ENCODE peak calls at places on chromosome 12, in seven cellular contexts. One of them, this sample, is unnamed.
A peak's percentile ranks its signal among the peaks of the same experiment; 100 is the strongest.

GRCh38 chr12:100987552-100988277 is 193.1 kb downstream of the ANO4 start:
- DNase-seq in left ventricle myocardium inferior: no peak
- DNase-seq in PC-3: peak; percentile 66
- DNase-seq in body of pancreas: peak; percentile 61
- DNase-seq in cardiac muscle cell: peak; percentile 54
- DNase-seq in colonic mucosa: no peak
- DNase-seq in CD8-positive, alpha-beta T cell: no peak
- DNase-seq in this sample: peak; percentile 26

GRCh38 chr12:97561321-97562230 is 99.0 kb downstream of the RMST start:
- DNase-seq in left ventricle myocardium inferior: no peak
- DNase-seq in PC-3: peak; percentile 41
- DNase-seq in body of pancreas: no peak
- DNase-seq in cardiac muscle cell: no peak
- DNase-seq in colonic mucosa: no peak
- DNase-seq in CD8-positive, alpha-beta T cell: no peak
- DNase-seq in this sample: peak; percentile 45

GRCh38 chr12:39122562-39123204 is 217.3 kb upstream of the CPNE8 start:
- DNase-seq in left ventricle myocardium inferior: no peak
- DNase-seq in PC-3: peak; percentile 48
- DNase-seq in body of pancreas: no peak
- DNase-seq in cardiac muscle cell: no peak
- DNase-seq in colonic mucosa: peak; percentile 29
- DNase-seq in CD8-positive, alpha-beta T cell: no peak
- DNase-seq in this sample: peak; percentile 74

GRCh38 chr12:48832321-48833060 is 14.2 kb downstream of the CACNB3 start:
- DNase-seq in left ventricle myocardium inferior: no peak
- DNase-seq in PC-3: no peak
- DNase-seq in body of pancreas: no peak
- DNase-seq in cardiac muscle cell: no peak
- DNase-seq in colonic mucosa: no peak
- DNase-seq in CD8-positive, alpha-beta T cell: no peak
- DNase-seq in this sample: no peak

GRCh38 chr12:76252031-76252430 is 96.2 kb downstream of the BBS10 start:
- DNase-seq in left ventricle myocardium inferior: no peak
- DNase-seq in PC-3: no peak
- DNase-seq in body of pancreas: no peak
- DNase-seq in cardiac muscle cell: no peak
- DNase-seq in colonic mucosa: no peak
- DNase-seq in CD8-positive, alpha-beta T cell: no peak
- DNase-seq in this sample: no peak

GRCh38 chr12:76571256-76571655 is 11.7 kb upstream of the OSBPL8 start:
- DNase-seq in left ventricle myocardium inferior: no peak
- DNase-seq in PC-3: no peak
- DNase-seq in body of pancreas: no peak
- DNase-seq in cardiac muscle cell: no peak
- DNase-seq in colonic mucosa: no peak
- DNase-seq in CD8-positive, alpha-beta T cell: no peak
- DNase-seq in this sample: no peak

GRCh38 chr12:115623764-115624334 is 653.6 kb downstream of the MED13L start:
- DNase-seq in left ventricle myocardium inferior: peak; percentile 73
- DNase-seq in PC-3: no peak
- DNase-seq in body of pancreas: peak; percentile 29
- DNase-seq in cardiac muscle cell: peak; percentile 11
- DNase-seq in colonic mucosa: no peak
- DNase-seq in CD8-positive, alpha-beta T cell: no peak
- DNase-seq in this sample: no peak

GRCh38 chr12:75722714-75723200 is 211.3 kb upstream of the KRR1 start:
- DNase-seq in left ventricle myocardium inferior: no peak
- DNase-seq in PC-3: peak; percentile 88
- DNase-seq in body of pancreas: peak; percentile 47
- DNase-seq in cardiac muscle cell: peak; percentile 93
- DNase-seq in colonic mucosa: peak; percentile 41
- DNase-seq in CD8-positive, alpha-beta T cell: peak; percentile 60
- DNase-seq in this sample: peak; percentile 69

GRCh38 chr12:99605-100004 is 33.0 kb downstream of the IQSEC3 start:
- DNase-seq in left ventricle myocardium inferior: no peak
- DNase-seq in PC-3: no peak
- DNase-seq in body of pancreas: no peak
- DNase-seq in cardiac muscle cell: peak; percentile 46
- DNase-seq in colonic mucosa: no peak
- DNase-seq in CD8-positive, alpha-beta T cell: no peak
- DNase-seq in this sample: no peak

DNA sequence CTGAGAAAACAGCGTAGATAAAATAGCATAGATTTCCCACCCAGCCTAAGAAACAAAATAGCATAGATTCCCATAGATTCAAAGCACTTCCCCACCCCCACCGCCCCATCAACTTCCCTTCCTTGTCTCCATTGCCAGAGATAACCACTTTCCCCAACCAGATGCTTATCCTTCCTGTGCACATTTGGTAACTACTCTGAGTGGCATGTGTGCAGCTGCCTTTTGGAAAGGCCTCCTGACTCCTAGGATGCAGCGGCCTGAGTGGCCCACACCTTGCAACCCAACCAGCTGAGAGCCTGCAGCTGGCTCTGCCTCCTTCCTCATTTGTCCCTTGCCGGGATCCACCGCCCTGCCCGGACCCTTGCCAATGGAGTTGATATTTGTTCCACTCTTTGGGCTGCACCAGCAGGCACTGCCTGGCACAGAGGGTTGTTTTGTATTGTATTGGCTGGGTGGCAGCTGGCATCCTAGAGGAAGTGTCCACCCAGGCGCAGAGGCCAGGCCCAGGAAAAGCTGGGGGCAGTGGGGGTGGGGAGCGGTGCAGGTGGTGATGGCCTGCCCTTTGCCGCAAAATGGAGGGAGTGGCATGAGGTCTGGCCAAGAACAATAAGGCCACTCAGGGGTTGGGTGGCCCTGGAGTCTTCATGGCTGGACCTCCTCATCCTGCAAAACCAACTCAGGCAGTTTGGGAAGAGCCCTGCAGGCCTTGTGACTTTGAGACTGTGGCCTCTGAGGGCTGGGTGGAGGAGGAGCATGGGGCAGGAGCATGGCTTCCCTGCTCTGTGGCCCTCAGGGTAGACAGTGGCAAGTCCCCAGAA is 4.9 kb downstream of the SLC48A1 start:
- DNase-seq in left ventricle myocardium inferior: peak; percentile 49
- DNase-seq in PC-3: no peak
- DNase-seq in body of pancreas: no peak
- DNase-seq in cardiac muscle cell: no peak
- DNase-seq in colonic mucosa: no peak
- DNase-seq in CD8-positive, alpha-beta T cell: no peak
- DNase-seq in this sample: no peak
- H3K4me1 ChIP-seq in left ventricle myocardium inferior: peaks cover 75% of the 10 kb centered on the region
- H3K4me1 ChIP-seq in PC-3: peaks cover 29% of the 10 kb centered on the region
- H3K4me1 ChIP-seq in body of pancreas: peaks cover 38% of the 10 kb centered on the region
- H3K4me1 ChIP-seq in cardiac muscle cell: no peaks in the 10 kb centered on the region
- H3K4me1 ChIP-seq in colonic mucosa: no peaks in the 10 kb centered on the region
- H3K4me1 ChIP-seq in CD8-positive, alpha-beta T cell: peaks cover 15% of the 10 kb centered on the region
- H3K4me1 ChIP-seq in this sample: peaks cover 16% of the 10 kb centered on the region

GRCh38 chr12:3004655-3005565 is 45.7 kb downstream of the TEAD4 start:
- DNase-seq in left ventricle myocardium inferior: no peak
- DNase-seq in PC-3: no peak
- DNase-seq in body of pancreas: peak; percentile 63
- DNase-seq in cardiac muscle cell: no peak
- DNase-seq in colonic mucosa: no peak
- DNase-seq in CD8-positive, alpha-beta T cell: no peak
- DNase-seq in this sample: peak; percentile 15
- TF ChIP-seq CTCF in left ventricle myocardium inferior: peak; percentile 18
- TF ChIP-seq CTCF in PC-3: peak; percentile 33
- TF ChIP-seq CTCF in body of pancreas: no peak
- TF ChIP-seq CTCF in cardiac muscle cell: peak; percentile 26
- TF ChIP-seq CTCF in colonic mucosa: no peak
- TF ChIP-seq CTCF in CD8-positive, alpha-beta T cell: no peak
- TF ChIP-seq CTCF in this sample: peak; percentile 45

DNA sequence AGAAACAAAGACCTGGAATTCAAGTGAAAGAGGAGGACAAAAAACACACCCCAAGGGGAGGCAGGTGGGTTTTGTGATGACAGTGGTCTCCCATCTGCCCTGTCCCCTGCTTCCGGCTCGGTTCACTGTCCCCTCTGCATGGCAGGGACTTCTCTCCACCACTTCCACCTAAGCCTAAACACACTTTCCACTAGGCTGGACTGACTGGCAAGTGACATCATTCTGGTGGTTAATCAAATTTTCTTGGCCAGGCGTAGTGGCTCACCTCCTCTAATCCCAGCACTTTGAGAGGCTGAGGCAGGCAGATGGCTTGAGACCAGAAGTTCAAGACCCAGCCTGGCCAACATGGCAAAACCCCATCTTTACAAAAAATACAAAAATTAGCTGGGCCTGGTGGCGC is 11.9 kb downstream of the PLEKHG6 start:
- DNase-seq in left ventricle myocardium inferior: no peak
- DNase-seq in PC-3: no peak
- DNase-seq in body of pancreas: no peak
- DNase-seq in cardiac muscle cell: no peak
- DNase-seq in colonic mucosa: no peak
- DNase-seq in CD8-positive, alpha-beta T cell: no peak
- DNase-seq in this sample: no peak
- H3K27ac ChIP-seq in left ventricle myocardium inferior: peak overlapping the region; percentile 83
- H3K27ac ChIP-seq in PC-3: peak overlapping the region; percentile 62
- H3K27ac ChIP-seq in body of pancreas: peak overlapping the region; percentile 51
- H3K27ac ChIP-seq in cardiac muscle cell: no peak overlapping the region
- H3K27ac ChIP-seq in colonic mucosa: peak overlapping the region; percentile 78
- H3K27ac ChIP-seq in CD8-positive, alpha-beta T cell: no peak overlapping the region
- H3K27ac ChIP-seq in this sample: no peak overlapping the region

GRCh38 chr12:122874081-122874480 is 21.8 kb downstream of the VPS37B start:
- DNase-seq in left ventricle myocardium inferior: no peak
- DNase-seq in PC-3: no peak
- DNase-seq in body of pancreas: no peak
- DNase-seq in cardiac muscle cell: no peak
- DNase-seq in colonic mucosa: no peak
- DNase-seq in CD8-positive, alpha-beta T cell: peak; percentile 68
- DNase-seq in this sample: no peak

GRCh38 chr12:122876724-122877123 is 19.2 kb downstream of the VPS37B start:
- DNase-seq in left ventricle myocardium inferior: no peak
- DNase-seq in PC-3: no peak
- DNase-seq in body of pancreas: no peak
- DNase-seq in cardiac muscle cell: no peak
- DNase-seq in colonic mucosa: no peak
- DNase-seq in CD8-positive, alpha-beta T cell: no peak
- DNase-seq in this sample: no peak

GRCh38 chr12:122873540-122873939 is 22.4 kb downstream of the VPS37B start:
- DNase-seq in left ventricle myocardium inferior: no peak
- DNase-seq in PC-3: no peak
- DNase-seq in body of pancreas: no peak
- DNase-seq in cardiac muscle cell: no peak
- DNase-seq in colonic mucosa: no peak
- DNase-seq in CD8-positive, alpha-beta T cell: no peak
- DNase-seq in this sample: no peak

GRCh38 chr12:122872815-122873361 is 23.0 kb downstream of the VPS37B start:
- DNase-seq in left ventricle myocardium inferior: no peak
- DNase-seq in PC-3: no peak
- DNase-seq in body of pancreas: peak; percentile 57
- DNase-seq in cardiac muscle cell: no peak
- DNase-seq in colonic mucosa: no peak
- DNase-seq in CD8-positive, alpha-beta T cell: no peak
- DNase-seq in this sample: no peak

GRCh38 chr12:122875590-122876220 is 20.2 kb downstream of the VPS37B start:
- DNase-seq in left ventricle myocardium inferior: no peak
- DNase-seq in PC-3: no peak
- DNase-seq in body of pancreas: no peak
- DNase-seq in cardiac muscle cell: no peak
- DNase-seq in colonic mucosa: no peak
- DNase-seq in CD8-positive, alpha-beta T cell: no peak
- DNase-seq in this sample: no peak
- H3K4me1 ChIP-seq in left ventricle myocardium inferior: peaks cover 100% of the 10 kb centered on the region
- H3K4me1 ChIP-seq in PC-3: peaks cover 22% of the 10 kb centered on the region
- H3K4me1 ChIP-seq in body of pancreas: peaks cover 95% of the 10 kb centered on the region
- H3K4me1 ChIP-seq in cardiac muscle cell: peaks cover 40% of the 10 kb centered on the region
- H3K4me1 ChIP-seq in colonic mucosa: peaks cover 34% of the 10 kb centered on the region
- H3K4me1 ChIP-seq in CD8-positive, alpha-beta T cell: peaks cover 86% of the 10 kb centered on the region
- H3K4me1 ChIP-seq in this sample: peaks cover 38% of the 10 kb centered on the region

DNA sequence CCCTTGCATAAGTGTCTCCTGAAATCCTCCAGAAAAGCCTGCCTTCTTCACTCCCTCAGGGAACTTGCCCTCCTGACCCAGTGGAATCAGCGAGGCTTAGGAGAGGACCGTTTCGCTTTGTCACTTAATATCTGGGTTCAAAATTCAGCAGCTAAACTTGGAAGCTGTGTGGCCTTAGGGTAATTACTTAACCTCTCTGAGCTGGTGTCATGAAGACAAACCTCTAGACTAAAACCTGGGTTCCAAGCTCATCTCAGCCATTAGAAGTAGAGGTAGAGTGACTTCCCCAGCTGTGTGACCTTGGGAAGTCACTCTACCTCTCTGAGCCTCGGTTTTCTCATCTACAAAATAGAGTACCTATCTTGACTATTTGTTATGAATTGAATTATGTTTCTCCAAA is 18.3 kb upstream of the RBM19 start:
- DNase-seq in left ventricle myocardium inferior: no peak
- DNase-seq in PC-3: no peak
- DNase-seq in body of pancreas: no peak
- DNase-seq in cardiac muscle cell: no peak
- DNase-seq in colonic mucosa: no peak
- DNase-seq in CD8-positive, alpha-beta T cell: no peak
- DNase-seq in this sample: no peak
- TF ChIP-seq CTCF in left ventricle myocardium inferior: no peak
- TF ChIP-seq CTCF in PC-3: no peak
- TF ChIP-seq CTCF in body of pancreas: no peak
- TF ChIP-seq CTCF in cardiac muscle cell: no peak
- TF ChIP-seq CTCF in colonic mucosa: no peak
- TF ChIP-seq CTCF in CD8-positive, alpha-beta T cell: no peak
- TF ChIP-seq CTCF in this sample: no peak

DNA sequence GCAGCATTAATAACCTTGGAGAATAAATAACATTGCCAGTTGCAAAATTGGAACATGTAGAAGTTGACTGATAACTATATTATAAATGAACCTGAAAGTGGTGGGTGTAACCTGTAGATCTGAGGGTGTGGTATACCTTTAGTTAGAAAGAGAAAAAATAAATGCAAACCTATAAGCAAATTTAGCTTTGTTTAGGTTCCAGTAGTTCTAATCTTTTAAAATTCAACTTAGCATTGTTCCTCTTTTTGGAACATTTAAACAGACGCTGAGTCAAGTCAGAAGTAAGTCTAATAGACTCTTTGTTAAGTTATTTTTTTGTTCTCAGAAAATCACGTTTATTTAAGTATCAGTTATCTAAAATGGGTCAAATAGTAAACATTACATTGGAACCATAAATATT is 120.0 kb downstream of the DNAI7 start:
- DNase-seq in left ventricle myocardium inferior: no peak
- DNase-seq in PC-3: no peak
- DNase-seq in body of pancreas: no peak
- DNase-seq in cardiac muscle cell: no peak
- DNase-seq in colonic mucosa: no peak
- DNase-seq in CD8-positive, alpha-beta T cell: no peak
- DNase-seq in this sample: no peak
- H3K27ac ChIP-seq in left ventricle myocardium inferior: no peak overlapping the region
- H3K27ac ChIP-seq in PC-3: no peak overlapping the region
- H3K27ac ChIP-seq in body of pancreas: no peak overlapping the region
- H3K27ac ChIP-seq in cardiac muscle cell: no peak overlapping the region
- H3K27ac ChIP-seq in colonic mucosa: no peak overlapping the region
- H3K27ac ChIP-seq in CD8-positive, alpha-beta T cell: no peak overlapping the region
- H3K27ac ChIP-seq in this sample: no peak overlapping the region

GRCh38 chr12:104669851-104670337 is 213.1 kb downstream of the CHST11 start:
- DNase-seq in left ventricle myocardium inferior: peak; percentile 59
- DNase-seq in PC-3: no peak
- DNase-seq in body of pancreas: peak; percentile 34
- DNase-seq in cardiac muscle cell: peak; percentile 67
- DNase-seq in colonic mucosa: peak; percentile 46
- DNase-seq in CD8-positive, alpha-beta T cell: peak; percentile 53
- DNase-seq in this sample: no peak
- H3K4me1 ChIP-seq in left ventricle myocardium inferior: peaks cover 74% of the 10 kb centered on the region
- H3K4me1 ChIP-seq in PC-3: peaks cover 55% of the 10 kb centered on the region
- H3K4me1 ChIP-seq in body of pancreas: peaks cover 64% of the 10 kb centered on the region
- H3K4me1 ChIP-seq in cardiac muscle cell: peaks cover 64% of the 10 kb centered on the region
- H3K4me1 ChIP-seq in colonic mucosa: peaks cover 10% of the 10 kb centered on the region
- H3K4me1 ChIP-seq in CD8-positive, alpha-beta T cell: peaks cover 28% of the 10 kb centered on the region
- H3K4me1 ChIP-seq in this sample: peaks cover 22% of the 10 kb centered on the region